ENCODE peak calls at places on chromosomes 2 and 18, in eight cellular contexts. M, J, W, K, A, O, E and H are unnamed samples.

GRCh38 chr2:24820175-24820513 is 26.9 kb downstream of the CENPO start:
- DNase-seq in W (no peak), K (peak; percentile 5), A (no peak), J (no peak), M (no peak), E (no peak), O (no peak), H (no peak)

GRCh38 chr2:224101820-224102630 is 62.9 kb upstream of the SERPINE2 start:
- DNase-seq in W (peak; percentile 94), K (no peak), E (no peak), A (peak; percentile 98), J (no peak), M (peak; percentile 54), O (no peak), H (peak; percentile 98)

GRCh38 chr18:63119647-63120046 is 199.9 kb downstream of the BCL2 start:
- DNase-seq in K (no peak), A (peak; percentile 2), E (peak; percentile 66), J (no peak), O (peak; percentile 37), M (no peak), W (no peak), H (peak; percentile 23)

GRCh38 chr18:2515908-2516625 is 55.2 kb downstream of the METTL4 start:
- DNase-seq in A (peak; percentile 94), O (peak; percentile 96), W (peak; percentile 91), M (no peak), J (no peak), K (no peak), E (no peak), H (peak; percentile 97)

GRCh38 chr2:215269397-215270117 is 42.3 kb upstream of the ATIC start:
- DNase-seq in J (no peak), M (peak; percentile 52), K (peak; percentile 64), O (peak; percentile 77), E (peak; percentile 85), W (peak; percentile 56), A (peak; percentile 59), H (peak; percentile 72)

GRCh38 chr2:48072556-48072955 is 166.3 kb upstream of the FBXO11 start:
- DNase-seq in O (no peak), M (no peak), E (no peak), J (no peak), A (no peak), K (no peak), W (no peak), H (no peak)

GRCh38 chr2:192741889-192742288 is 547.2 kb upstream of the TMEFF2 start:
- DNase-seq in W (no peak), A (no peak), J (no peak), M (no peak), K (no peak), E (peak; percentile 66), O (no peak), H (peak; percentile 17)

GRCh38 chr2:75337040-75337439 is 137.7 kb upstream of the TACR1 start:
- DNase-seq in W (no peak), A (no peak), O (no peak), K (no peak), M (no peak), E (no peak), J (no peak), H (no peak)

GRCh38 chr18:13501896-13502295 is 224.5 kb downstream of the FAM210A start:
- DNase-seq in W (no peak), J (no peak), E (no peak), M (no peak), A (peak; percentile 24), O (peak; percentile 41), K (no peak), H (peak; percentile 33)

GRCh38 chr2:191343796-191344338 is 98.7 kb downstream of the MYO1B start:
- DNase-seq in E (no peak), A (no peak), M (no peak), K (no peak), W (no peak), O (no peak), J (no peak), H (no peak)

GRCh38 chr2:32271063-32271462 is 6.4 kb upstream of the NLRC4 start:
- DNase-seq in J (no peak), K (no peak), E (no peak), M (no peak), W (peak; percentile 11), A (no peak), O (no peak), H (peak; percentile 35)

GRCh38 chr2:96575790-96576456 is 39.4 kb downstream of the ARID5A start:
- DNase-seq in W (no peak), J (no peak), K (no peak), O (no peak), M (no peak), A (no peak), E (no peak), H (no peak)

GRCh38 chr2:113965228-113965627 is 75.3 kb downstream of the ACTR3 start:
- DNase-seq in J (no peak), O (no peak), K (no peak), W (no peak), M (no peak), A (no peak), E (no peak), H (no peak)

GRCh38 chr2:113964436-113964835 is 74.5 kb downstream of the ACTR3 start:
- DNase-seq in W (no peak), A (no peak), M (no peak), J (no peak), O (no peak), K (no peak), E (no peak), H (no peak)

GRCh38 chr2:113963965-113964364 is 74.1 kb downstream of the ACTR3 start:
- DNase-seq in W (no peak), E (no peak), A (no peak), O (no peak), K (no peak), J (no peak), M (no peak), H (no peak)

GRCh38 chr2:113962692-113963480 is 73.0 kb downstream of the ACTR3 start:
- DNase-seq in A (peak; percentile 68), J (no peak), K (no peak), O (no peak), M (no peak), E (no peak), W (peak; percentile 39), H (peak; percentile 81)

GRCh38 chr2:113961000-113961399 is 71.1 kb downstream of the ACTR3 start:
- DNase-seq in M (no peak), O (no peak), J (no peak), W (no peak), K (no peak), A (no peak), E (no peak), H (no peak)
- H3K36me3 ChIP-seq in M (peaks cover 15% of the 10 kb centered on the region), O (peaks cover 5% of the 10 kb centered on the region), J (peaks cover 21% of the 10 kb centered on the region), W (peaks cover 9% of the 10 kb centered on the region), K (peaks cover 44% of the 10 kb centered on the region), A (peaks cover 34% of the 10 kb centered on the region), E (peaks cover 3% of the 10 kb centered on the region), H (peaks cover 3% of the 10 kb centered on the region)

DNA sequence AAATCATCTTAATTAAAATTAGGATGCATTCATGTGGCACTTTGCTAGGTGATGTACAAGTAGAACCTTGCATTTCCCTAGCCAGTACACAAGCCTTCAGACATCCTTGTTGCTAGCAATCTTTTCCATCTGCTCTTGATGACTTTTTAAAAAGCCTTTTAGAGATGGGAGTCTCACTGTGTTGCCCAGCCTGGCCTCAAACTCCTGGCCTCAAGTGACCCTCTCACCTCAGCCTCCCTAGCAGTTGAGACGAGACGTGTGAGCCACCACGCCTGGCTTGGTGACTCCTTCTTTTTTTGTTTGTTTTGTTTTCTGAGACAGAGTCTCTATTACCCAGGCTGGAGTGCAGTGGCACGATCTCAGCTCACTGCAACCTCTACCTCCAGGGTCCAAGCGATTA is 1.7 kb upstream of the CCDC88A start:
- DNase-seq in M (no peak), K (no peak), E (no peak), J (no peak), O (no peak), A (no peak), W (no peak), H (no peak)
- H3K4me3 ChIP-seq in M (no peak overlapping the region), K (no peak overlapping the region), E (no peak overlapping the region), J (no peak overlapping the region), O (no peak overlapping the region), A (no peak overlapping the region), W (no peak overlapping the region), H (no peak overlapping the region)

GRCh38 chr2:1891971-1892486 is 147.7 kb upstream of the PXDN start:
- DNase-seq in K (no peak), W (no peak), E (no peak), O (no peak), J (no peak), A (no peak), M (no peak), H (no peak)

GRCh38 chr2:1894578-1894977 is 150.3 kb upstream of the PXDN start:
- DNase-seq in K (no peak), J (no peak), A (no peak), E (no peak), W (no peak), M (no peak), O (no peak), H (no peak)

GRCh38 chr2:1891147-1891546 is 146.8 kb upstream of the PXDN start:
- DNase-seq in A (no peak), J (no peak), E (no peak), M (no peak), O (no peak), W (no peak), K (no peak), H (no peak)

GRCh38 chr2:1893856-1894255 is 149.5 kb upstream of the PXDN start:
- DNase-seq in K (no peak), J (no peak), A (no peak), M (no peak), O (no peak), E (no peak), W (no peak), H (no peak)

DNA sequence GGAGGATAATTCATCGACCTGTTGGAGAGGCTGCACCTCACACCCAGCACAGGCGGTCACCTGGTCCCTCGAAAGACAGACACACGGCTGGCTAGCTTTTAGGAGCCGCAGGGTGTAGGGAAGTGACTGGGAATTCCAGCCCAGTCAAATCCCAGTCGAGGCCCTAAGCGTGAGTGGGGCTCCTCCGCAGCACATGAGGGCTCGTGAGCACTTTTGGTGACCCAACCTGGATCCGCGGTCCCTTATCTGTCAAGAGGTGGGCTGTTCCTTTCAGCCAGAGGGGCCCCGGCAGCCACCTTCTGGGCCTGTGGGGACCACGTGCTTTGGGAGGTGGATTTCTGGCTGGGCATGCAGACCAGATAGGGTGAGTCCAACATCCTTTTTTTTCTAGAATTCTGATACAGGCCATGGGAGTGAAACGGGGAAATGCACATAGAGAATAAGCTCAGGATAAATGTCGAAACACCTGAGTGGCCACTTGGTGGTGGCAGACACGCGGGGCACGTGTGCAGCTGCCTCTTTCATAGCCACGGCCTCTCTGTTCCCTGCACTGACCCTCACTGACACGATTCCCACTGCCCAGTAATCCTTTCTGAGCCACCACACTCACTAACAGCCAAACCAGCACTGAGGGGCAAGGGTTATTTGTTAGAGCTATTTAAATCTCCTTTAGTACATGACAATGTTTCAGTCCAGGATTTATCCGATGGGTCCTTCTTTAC is 148.4 kb upstream of the PXDN start:
- DNase-seq in E (no peak), W (no peak), K (no peak), J (no peak), M (no peak), A (no peak), O (no peak), H (no peak)
- TF ChIP-seq CTCF in E (no peak), W (no peak), K (no peak), J (no peak), M (no peak), A (no peak), O (no peak), H (no peak)

DNA sequence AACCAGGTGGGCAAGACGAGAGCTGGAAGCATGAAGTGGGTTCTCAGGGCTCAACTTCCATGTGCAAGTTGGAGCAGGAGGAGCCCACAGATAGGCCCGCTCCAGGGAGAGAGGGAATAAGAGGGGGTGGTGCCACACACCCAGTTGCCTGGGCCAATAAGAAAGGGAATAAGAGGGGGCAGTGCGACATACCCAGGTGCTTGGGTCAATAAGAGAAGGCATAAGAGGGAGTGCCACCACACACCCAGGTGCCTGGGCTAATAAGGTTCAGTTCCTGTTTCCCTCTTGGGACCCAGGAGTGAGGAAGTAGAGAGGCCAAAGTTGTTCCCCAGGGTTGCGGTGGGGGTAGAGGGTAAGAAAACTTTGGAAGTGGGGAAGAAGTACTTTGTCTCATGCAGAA is 127.5 kb downstream of the LAMA3 start:
- DNase-seq in A (no peak), M (no peak), J (no peak), K (no peak), O (no peak), W (no peak), E (no peak), H (no peak)
- H3K36me3 ChIP-seq in A (no peaks in the 10 kb centered on the region), M (no peaks in the 10 kb centered on the region), J (no peaks in the 10 kb centered on the region), K (peaks cover 4% of the 10 kb centered on the region), O (no peaks in the 10 kb centered on the region), W (no peaks in the 10 kb centered on the region), E (no peaks in the 10 kb centered on the region), H (no peaks in the 10 kb centered on the region)